ENCODE peak calls at places on chromosomes 12 and 14, in four cellular contexts. O, B, Z and J are unnamed samples.
A peak's percentile ranks its signal among the peaks of the same experiment; 100 is the strongest.

GRCh38 chr14:24224618-24225071 is 7.5 kb downstream of the NEDD8 start:
- DNase-seq in O (no peak), B (no peak), Z (no peak), J (no peak)

GRCh38 chr14:24362241-24362960 is 5.6 kb upstream of the NFATC4 start:
- DNase-seq in O (no peak), B (no peak), Z (no peak), J (no peak)

GRCh38 chr12:22978962-22979361 is 354.0 kb downstream of the ETNK1 start:
- DNase-seq in O (no peak), B (no peak), Z (no peak), J (no peak)

GRCh38 chr12:105696-106095 is 39.1 kb downstream of the IQSEC3 start:
- DNase-seq in O (no peak), B (no peak), Z (no peak), J (no peak)

GRCh38 chr14:99062772-99063418 is 209.1 kb downstream of the BCL11B start:
- DNase-seq in O (no peak), B (no peak), Z (no peak), J (no peak)

GRCh38 chr14:64758711-64759554 is 54.7 kb downstream of the PLEKHG3 start:
- DNase-seq in O (no peak), B (no peak), Z (peak; percentile 72), J (no peak)

GRCh38 chr12:6941267-6941666 is 2.3 kb upstream of the RNU7-1 start:
- DNase-seq in O (no peak), B (no peak), Z (no peak), J (no peak)

GRCh38 chr12:96448287-96448686 is 41.1 kb upstream of the CFAP54 start:
- DNase-seq in O (no peak), B (no peak), Z (no peak), J (no peak)

GRCh38 chr14:20641591-20641990 is at the start of gene OR6S1:
- DNase-seq in O (no peak), B (no peak), Z (no peak), J (no peak)

GRCh38 chr12:113136990-113137511 is 1.5 kb upstream of the RASAL1 start:
- DNase-seq in O (no peak), B (no peak), Z (no peak), J (no peak)

GRCh38 chr14:103130965-103131364 is 7.7 kb downstream of the TNFAIP2 start:
- DNase-seq in O (no peak), B (no peak), Z (no peak), J (no peak)

DNA sequence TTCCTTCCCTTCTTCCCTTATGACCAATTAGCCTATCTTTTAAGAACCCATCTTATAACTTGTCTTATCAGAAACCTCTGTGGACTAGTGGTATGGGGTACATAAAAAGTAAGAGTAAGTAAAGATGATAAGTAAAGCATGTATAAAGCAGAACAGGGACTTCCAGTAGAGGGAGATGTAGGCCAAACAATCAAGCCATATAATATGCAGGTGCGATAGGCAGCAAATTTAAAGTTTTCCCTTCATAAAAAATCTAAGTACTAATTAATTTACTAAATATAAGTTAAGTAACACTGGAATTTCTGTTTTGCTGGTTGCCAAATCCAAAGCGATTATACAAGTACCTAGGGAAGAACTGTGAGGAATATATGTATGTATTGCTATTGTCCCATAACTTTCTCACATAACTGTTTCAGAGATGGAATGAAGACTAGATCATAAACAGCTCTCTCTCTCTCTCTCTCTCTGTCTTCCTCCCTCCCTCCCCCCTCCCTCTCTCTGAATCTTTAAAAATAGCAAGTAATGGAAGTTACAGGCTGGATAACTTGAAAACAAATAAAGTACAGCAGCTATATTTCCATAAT is 25.7 kb downstream of the METTL25 start:
- DNase-seq in O (no peak), B (no peak), Z (no peak), J (no peak)
- TF ChIP-seq NR2C2 in O (no peak), B (no peak), Z (no peak), J (no peak)

DNA sequence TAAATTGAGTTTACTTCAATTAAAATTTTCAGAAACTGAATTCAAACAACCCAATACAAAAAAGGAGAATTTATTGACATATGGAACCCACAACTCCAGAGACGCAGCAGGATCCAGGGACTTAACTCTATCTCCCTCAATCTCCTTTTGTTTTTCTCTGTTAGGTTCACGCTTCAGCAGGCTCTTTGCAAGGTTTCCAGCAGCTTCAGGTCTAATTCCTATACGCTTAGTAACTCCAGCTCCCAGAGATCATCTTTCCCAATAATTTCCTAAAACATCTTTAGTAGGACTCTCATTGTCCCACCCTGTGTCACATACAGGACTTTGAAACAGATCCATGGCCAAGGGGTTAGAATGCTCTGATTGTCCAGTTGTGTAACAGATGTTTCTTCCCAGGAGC is 175.2 kb downstream of the RMST start:
- DNase-seq in O (no peak), B (no peak), Z (no peak), J (no peak)
- TF ChIP-seq NR2C2 in O (no peak), B (no peak), Z (no peak), J (no peak)

DNA sequence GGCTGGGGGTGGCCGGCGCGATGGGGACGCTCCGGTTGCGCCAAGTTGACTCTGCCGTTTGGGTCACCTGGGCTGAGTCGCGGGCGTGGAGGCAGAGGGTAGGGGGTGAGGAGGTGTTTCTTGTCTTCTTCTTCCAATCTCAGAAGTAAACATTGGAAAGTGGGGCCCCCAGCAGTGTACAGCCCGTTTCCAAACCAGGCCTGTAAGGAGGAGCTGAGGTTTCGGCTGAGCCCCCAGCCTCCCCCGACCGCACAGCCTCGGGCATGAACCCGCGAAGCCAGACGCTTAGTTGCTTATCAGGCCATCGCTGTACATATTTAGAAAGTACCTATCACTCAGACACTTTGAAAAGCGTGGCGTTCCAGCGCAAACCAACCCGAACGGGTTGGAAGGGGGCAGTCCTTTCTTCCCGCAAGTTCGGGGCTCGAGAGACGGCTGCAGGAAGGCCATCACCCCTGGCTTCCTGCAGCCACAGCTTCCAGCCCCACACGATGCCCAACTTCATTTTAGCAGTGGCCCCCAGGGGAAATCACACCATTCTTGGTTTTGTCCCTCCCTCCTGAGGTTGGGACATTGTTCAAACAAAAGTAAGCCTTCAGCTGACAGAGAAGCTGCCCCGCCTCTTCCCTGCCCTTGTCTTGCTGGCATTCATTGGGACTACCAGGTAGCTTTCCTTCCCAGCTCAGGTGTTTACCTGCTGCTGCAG is 164.1 kb downstream of the ZFP36L1 start:
- DNase-seq in O (peak; percentile 39), B (no peak), Z (peak; percentile 19), J (no peak)
- TF ChIP-seq NR2C2 in O (no peak), B (no peak), Z (no peak), J (no peak)

GRCh38 chr14:70013269-70013873 is 134.2 kb downstream of the SMOC1 start:
- DNase-seq in O (peak; percentile 83), B (no peak), Z (peak; percentile 41), J (peak; percentile 41)
- TF ChIP-seq NR2C2 in O (no peak), B (no peak), Z (no peak), J (no peak)

GRCh38 chr12:106246891-106247730 is 709 bp downstream of the CKAP4 start:
- DNase-seq in O (peak; percentile 49), B (no peak), Z (no peak), J (no peak)

GRCh38 chr12:106248177-106248848 is 493 bp upstream of the CKAP4 start:
- DNase-seq in O (peak; percentile 53), B (no peak), Z (peak; percentile 19), J (no peak)

GRCh38 chr12:106248849-106249371 is 1.1 kb upstream of the CKAP4 start:
- DNase-seq in O (no peak), B (no peak), Z (no peak), J (no peak)

GRCh38 chr12:106249411-106250135 is 1.8 kb upstream of the CKAP4 start:
- DNase-seq in O (no peak), B (peak; percentile 53), Z (no peak), J (no peak)

DNA sequence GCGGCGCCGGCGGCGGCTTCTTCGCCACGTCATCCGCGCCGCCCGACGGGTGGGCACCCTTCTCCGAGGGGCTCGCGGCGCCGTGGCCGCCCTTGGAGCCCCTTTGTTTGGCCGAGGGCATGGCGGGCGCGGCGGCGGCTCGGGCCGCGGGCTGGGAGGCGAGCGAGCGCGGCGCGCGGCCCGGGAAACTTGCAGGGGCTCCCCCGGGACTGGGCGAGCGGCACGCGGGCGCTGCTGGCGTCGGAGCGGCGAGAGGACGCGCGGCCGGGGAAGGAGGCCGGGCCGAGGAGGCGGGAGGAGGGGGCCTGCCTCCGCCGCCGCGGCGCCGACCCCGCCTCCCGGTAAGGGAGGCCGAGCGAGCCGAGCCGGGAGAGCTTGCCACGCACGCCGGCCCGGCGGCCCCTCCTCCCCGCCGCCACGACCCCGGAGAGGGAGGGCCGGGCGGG is at the start of gene CKAP4:
- DNase-seq in O (peak; percentile 65), B (no peak), Z (peak; percentile 30), J (peak; percentile 69)
- TF ChIP-seq NR2C2 in O (no peak), B (no peak), Z (no peak), J (no peak)

GRCh38 chr12:24121911-24122310 is 172.4 kb upstream of the SOX5 start:
- DNase-seq in O (no peak), B (no peak), Z (peak; percentile 18), J (no peak)

GRCh38 chr12:24113701-24114100 is 164.2 kb upstream of the SOX5 start:
- DNase-seq in O (no peak), B (no peak), Z (no peak), J (no peak)

GRCh38 chr12:24118675-24119074 is 169.2 kb upstream of the SOX5 start:
- DNase-seq in O (no peak), B (no peak), Z (no peak), J (no peak)
- TF ChIP-seq NR2C2 in O (no peak), B (no peak), Z (no peak), J (no peak)